ENCODE peak calls at places on chromosomes 13 and 19, in five cellular contexts. One of them, this sample, is unnamed.
A peak's percentile ranks its signal among the peaks of the same experiment; 100 is the strongest.

GRCh38 chr13:98791611-98792010 is 39.1 kb upstream of the SLC15A1 start:
- DNase-seq in ELF-1: no peak
- DNase-seq in mesenteric fat pad: no peak
- DNase-seq in hypothalamus: no peak
- DNase-seq in SHP77 treated with DMSO at 0.1 percent for 48 hours: no peak
- DNase-seq in this sample: no peak

GRCh38 chr13:109734002-109734785 is 52.2 kb downstream of the IRS2 start:
- DNase-seq in ELF-1: no peak
- DNase-seq in mesenteric fat pad: no peak
- DNase-seq in hypothalamus: peak; percentile 40
- DNase-seq in SHP77 treated with DMSO at 0.1 percent for 48 hours: no peak
- DNase-seq in this sample: no peak

GRCh38 chr13:98279473-98280175 is 102.6 kb upstream of the RNF113B start:
- DNase-seq in ELF-1: no peak
- DNase-seq in mesenteric fat pad: no peak
- DNase-seq in hypothalamus: no peak
- DNase-seq in SHP77 treated with DMSO at 0.1 percent for 48 hours: no peak
- DNase-seq in this sample: no peak

GRCh38 chr19:5891938-5892771 is 11.4 kb downstream of the NDUFA11 start:
- DNase-seq in ELF-1: peak; percentile 75
- DNase-seq in mesenteric fat pad: no peak
- DNase-seq in hypothalamus: no peak
- DNase-seq in SHP77 treated with DMSO at 0.1 percent for 48 hours: no peak
- DNase-seq in this sample: peak; percentile 54

GRCh38 chr13:113538689-113539058 is 45.9 kb upstream of the TFDP1 start:
- DNase-seq in ELF-1: no peak
- DNase-seq in mesenteric fat pad: peak; percentile 72
- DNase-seq in hypothalamus: no peak
- DNase-seq in SHP77 treated with DMSO at 0.1 percent for 48 hours: no peak
- DNase-seq in this sample: no peak

GRCh38 chr13:45063261-45063870 is 56.9 kb upstream of the GTF2F2 start:
- DNase-seq in ELF-1: no peak
- DNase-seq in mesenteric fat pad: no peak
- DNase-seq in hypothalamus: no peak
- DNase-seq in SHP77 treated with DMSO at 0.1 percent for 48 hours: no peak
- DNase-seq in this sample: no peak

GRCh38 chr13:23159205-23159586 is 21.6 kb upstream of the SGCG start:
- DNase-seq in ELF-1: peak; percentile 77
- DNase-seq in mesenteric fat pad: no peak
- DNase-seq in hypothalamus: no peak
- DNase-seq in SHP77 treated with DMSO at 0.1 percent for 48 hours: no peak
- DNase-seq in this sample: peak; percentile 4

GRCh38 chr19:43476606-43477005 is 11.2 kb upstream of the LYPD3 start:
- DNase-seq in ELF-1: no peak
- DNase-seq in mesenteric fat pad: no peak
- DNase-seq in hypothalamus: no peak
- DNase-seq in SHP77 treated with DMSO at 0.1 percent for 48 hours: no peak
- DNase-seq in this sample: no peak

GRCh38 chr13:51861728-51862300 is at the start of gene CCDC70:
- DNase-seq in ELF-1: no peak
- DNase-seq in mesenteric fat pad: no peak
- DNase-seq in hypothalamus: no peak
- DNase-seq in SHP77 treated with DMSO at 0.1 percent for 48 hours: no peak
- DNase-seq in this sample: no peak

GRCh38 chr19:16327911-16328823 is 3.5 kb downstream of the KLF2 start:
- DNase-seq in ELF-1: no peak
- DNase-seq in mesenteric fat pad: no peak
- DNase-seq in hypothalamus: peak; percentile 17
- DNase-seq in SHP77 treated with DMSO at 0.1 percent for 48 hours: no peak
- DNase-seq in this sample: peak; percentile 76

GRCh38 chr19:7658219-7658686 is 10.6 kb upstream of the RETN start:
- DNase-seq in ELF-1: no peak
- DNase-seq in mesenteric fat pad: no peak
- DNase-seq in hypothalamus: peak; percentile 31
- DNase-seq in SHP77 treated with DMSO at 0.1 percent for 48 hours: no peak
- DNase-seq in this sample: peak; percentile 66

GRCh38 chr13:82822935-82823334 is 1059.3 kb downstream of the SLITRK1 start:
- DNase-seq in ELF-1: no peak
- DNase-seq in mesenteric fat pad: peak; percentile 74
- DNase-seq in hypothalamus: no peak
- DNase-seq in SHP77 treated with DMSO at 0.1 percent for 48 hours: no peak
- DNase-seq in this sample: no peak

GRCh38 chr19:3034845-3035541 is 5.9 kb upstream of the TLE2 start:
- DNase-seq in ELF-1: peak; percentile 66
- DNase-seq in mesenteric fat pad: no peak
- DNase-seq in hypothalamus: no peak
- DNase-seq in SHP77 treated with DMSO at 0.1 percent for 48 hours: no peak
- DNase-seq in this sample: peak; percentile 47

GRCh38 chr19:7902796-7903243 is 857 bp upstream of the MAP2K7 start:
- DNase-seq in ELF-1: no peak
- DNase-seq in mesenteric fat pad: no peak
- DNase-seq in hypothalamus: no peak
- DNase-seq in SHP77 treated with DMSO at 0.1 percent for 48 hours: no peak
- DNase-seq in this sample: no peak

GRCh38 chr19:11699931-11700794 is 38.6 kb downstream of the ZNF823 start:
- DNase-seq in ELF-1: no peak
- DNase-seq in mesenteric fat pad: no peak
- DNase-seq in hypothalamus: no peak
- DNase-seq in SHP77 treated with DMSO at 0.1 percent for 48 hours: no peak
- DNase-seq in this sample: peak; percentile 63

GRCh38 chr19:42546831-42547500 is 18.7 kb upstream of the CEACAM1 start:
- DNase-seq in ELF-1: no peak
- DNase-seq in mesenteric fat pad: peak; percentile 53
- DNase-seq in hypothalamus: no peak
- DNase-seq in SHP77 treated with DMSO at 0.1 percent for 48 hours: no peak
- DNase-seq in this sample: no peak

GRCh38 chr19:35907377-35907745 is 734 bp downstream of the TYROBP start:
- DNase-seq in ELF-1: no peak
- DNase-seq in mesenteric fat pad: no peak
- DNase-seq in hypothalamus: no peak
- DNase-seq in SHP77 treated with DMSO at 0.1 percent for 48 hours: no peak
- DNase-seq in this sample: no peak

GRCh38 chr13:103469771-103470170 is 403.6 kb upstream of the SLC10A2 start:
- DNase-seq in ELF-1: no peak
- DNase-seq in mesenteric fat pad: no peak
- DNase-seq in hypothalamus: no peak
- DNase-seq in SHP77 treated with DMSO at 0.1 percent for 48 hours: no peak
- DNase-seq in this sample: no peak

GRCh38 chr13:30757026-30757425 is 21.7 kb downstream of the ALOX5AP start:
- DNase-seq in ELF-1: no peak
- DNase-seq in mesenteric fat pad: no peak
- DNase-seq in hypothalamus: no peak
- DNase-seq in SHP77 treated with DMSO at 0.1 percent for 48 hours: no peak
- DNase-seq in this sample: no peak

GRCh38 chr13:46359731-46360130 is 27.3 kb downstream of the RUBCNL start:
- DNase-seq in ELF-1: no peak
- DNase-seq in mesenteric fat pad: no peak
- DNase-seq in hypothalamus: no peak
- DNase-seq in SHP77 treated with DMSO at 0.1 percent for 48 hours: no peak
- DNase-seq in this sample: no peak

GRCh38 chr19:44072543-44073401 is 813 bp downstream of the ZNF284 start:
- DNase-seq in ELF-1: peak; percentile 6
- DNase-seq in mesenteric fat pad: no peak
- DNase-seq in hypothalamus: no peak
- DNase-seq in SHP77 treated with DMSO at 0.1 percent for 48 hours: no peak
- DNase-seq in this sample: no peak

GRCh38 chr13:36356058-36356457 is 9.9 kb upstream of the SPART start:
- DNase-seq in ELF-1: no peak
- DNase-seq in mesenteric fat pad: no peak
- DNase-seq in hypothalamus: no peak
- DNase-seq in SHP77 treated with DMSO at 0.1 percent for 48 hours: no peak
- DNase-seq in this sample: no peak

GRCh38 chr19:795691-796581 is 1.3 kb upstream of the PTBP1 start:
- DNase-seq in ELF-1: no peak
- DNase-seq in mesenteric fat pad: no peak
- DNase-seq in hypothalamus: no peak
- DNase-seq in SHP77 treated with DMSO at 0.1 percent for 48 hours: no peak
- DNase-seq in this sample: no peak

GRCh38 chr19:33515921-33516320 is 5.7 kb downstream of the PEPD start:
- DNase-seq in ELF-1: no peak
- DNase-seq in mesenteric fat pad: no peak
- DNase-seq in hypothalamus: no peak
- DNase-seq in SHP77 treated with DMSO at 0.1 percent for 48 hours: no peak
- DNase-seq in this sample: no peak

GRCh38 chr13:80276371-80277289 is 64.3 kb downstream of the SPRY2 start:
- DNase-seq in ELF-1: peak; percentile 37
- DNase-seq in mesenteric fat pad: no peak
- DNase-seq in hypothalamus: peak; percentile 28
- DNase-seq in SHP77 treated with DMSO at 0.1 percent for 48 hours: peak; percentile 83
- DNase-seq in this sample: no peak

GRCh38 chr13:21476893-21477472 is 17.9 kb upstream of the ZDHHC20 start:
- DNase-seq in ELF-1: peak; percentile 97
- DNase-seq in mesenteric fat pad: peak; percentile 91
- DNase-seq in hypothalamus: peak; percentile 86
- DNase-seq in SHP77 treated with DMSO at 0.1 percent for 48 hours: peak; percentile 28
- DNase-seq in this sample: peak; percentile 68

GRCh38 chr13:97786510-97786909 is 167.0 kb upstream of the IPO5 start:
- DNase-seq in ELF-1: no peak
- DNase-seq in mesenteric fat pad: no peak
- DNase-seq in hypothalamus: no peak
- DNase-seq in SHP77 treated with DMSO at 0.1 percent for 48 hours: no peak
- DNase-seq in this sample: no peak

GRCh38 chr19:10876459-10877240 is 5.3 kb downstream of the CARM1 start:
- DNase-seq in ELF-1: no peak
- DNase-seq in mesenteric fat pad: no peak
- DNase-seq in hypothalamus: no peak
- DNase-seq in SHP77 treated with DMSO at 0.1 percent for 48 hours: no peak
- DNase-seq in this sample: no peak

GRCh38 chr13:110426745-110427144 is 119.7 kb downstream of the COL4A2 start:
- DNase-seq in ELF-1: no peak
- DNase-seq in mesenteric fat pad: no peak
- DNase-seq in hypothalamus: peak; percentile 16
- DNase-seq in SHP77 treated with DMSO at 0.1 percent for 48 hours: peak; percentile 41
- DNase-seq in this sample: no peak

GRCh38 chr19:38678217-38678890 is 30.9 kb downstream of the ACTN4 start:
- DNase-seq in ELF-1: no peak
- DNase-seq in mesenteric fat pad: no peak
- DNase-seq in hypothalamus: no peak
- DNase-seq in SHP77 treated with DMSO at 0.1 percent for 48 hours: no peak
- DNase-seq in this sample: no peak

GRCh38 chr13:59946924-59947323 is 216.8 kb downstream of the DIAPH3 start:
- DNase-seq in ELF-1: no peak
- DNase-seq in mesenteric fat pad: no peak
- DNase-seq in hypothalamus: no peak
- DNase-seq in SHP77 treated with DMSO at 0.1 percent for 48 hours: no peak
- DNase-seq in this sample: no peak

GRCh38 chr13:56528040-56528760 is 612.5 kb upstream of the PRR20A start:
- DNase-seq in ELF-1: no peak
- DNase-seq in mesenteric fat pad: no peak
- DNase-seq in hypothalamus: no peak
- DNase-seq in SHP77 treated with DMSO at 0.1 percent for 48 hours: peak; percentile 86
- DNase-seq in this sample: no peak

GRCh38 chr19:47507031-47507430 is 7.8 kb downstream of the NAPA start:
- DNase-seq in ELF-1: peak; percentile 36
- DNase-seq in mesenteric fat pad: no peak
- DNase-seq in hypothalamus: peak; percentile 38
- DNase-seq in SHP77 treated with DMSO at 0.1 percent for 48 hours: no peak
- DNase-seq in this sample: no peak

GRCh38 chr19:18699403-18700054 is 16.0 kb downstream of the CRTC1 start:
- DNase-seq in ELF-1: no peak
- DNase-seq in mesenteric fat pad: no peak
- DNase-seq in hypothalamus: no peak
- DNase-seq in SHP77 treated with DMSO at 0.1 percent for 48 hours: no peak
- DNase-seq in this sample: peak; percentile 78

This sample was measured in RPMI8226.